ENCODE peak calls at places on chromosomes 1 and 21, in nine cellular contexts. J, S, Q, B, M, H, N, T and G are unnamed samples.
A peak's percentile ranks its signal among the peaks of the same experiment; 100 is the strongest.

GRCh38 chr1:6235302-6235680 is 473 bp downstream of the ICMT start:
- DNase-seq in M (peak; percentile 28), H (peak; percentile 79), Q (no peak), N (no peak), B (peak; percentile 74), S (no peak), T (no peak), J (no peak), G (no peak)

GRCh38 chr1:170929835-170930554 is 5.3 kb upstream of the MROH9 start:
- DNase-seq in H (no peak), T (peak; percentile 73), N (peak; percentile 51), S (peak; percentile 33), M (no peak), J (peak; percentile 48), B (no peak), Q (peak; percentile 84), G (no peak)

GRCh38 chr1:215022723-215023122 is 59.8 kb upstream of the KCNK2 start:
- DNase-seq in Q (no peak), M (no peak), S (no peak), J (peak; percentile 48), T (no peak), H (no peak), B (no peak), N (no peak), G (no peak)

GRCh38 chr1:52662645-52663313 is 29.8 kb downstream of the SHISAL2A start:
- DNase-seq in J (peak; percentile 21), T (peak; percentile 90), N (no peak), B (no peak), S (no peak), H (no peak), M (no peak), Q (peak; percentile 98), G (no peak)

GRCh38 chr1:54404939-54405880 is 984 bp downstream of the SSBP3 start:
- DNase-seq in N (no peak), H (peak; percentile 66), J (no peak), B (peak; percentile 41), S (no peak), T (peak; percentile 71), M (peak; percentile 30), Q (peak; percentile 18), G (peak; percentile 55)

GRCh38 chr1:1430114-1430982 is 5.1 kb upstream of the VWA1 start:
- DNase-seq in S (no peak), J (peak; percentile 32), Q (no peak), N (peak; percentile 46), B (no peak), M (peak; percentile 87), H (peak; percentile 61), T (peak; percentile 90), G (peak; percentile 78)

GRCh38 chr1:112110031-112110430 is 120.6 kb upstream of the KCND3 start:
- DNase-seq in T (no peak), S (no peak), N (peak; percentile 23), J (no peak), Q (no peak), H (no peak), M (peak; percentile 12), B (no peak), G (no peak)

GRCh38 chr1:40944841-40945430 is 34.6 kb upstream of the CTPS1 start:
- DNase-seq in H (no peak), Q (peak; percentile 17), M (peak; percentile 81), J (peak; percentile 57), B (no peak), N (no peak), S (peak; percentile 8), T (no peak), G (no peak)

GRCh38 chr1:151059342-151060240 is at the start of gene CDC42SE1:
- DNase-seq in M (peak; percentile 74), N (peak; percentile 52), H (peak; percentile 89), S (peak; percentile 45), B (peak; percentile 86), T (peak; percentile 93), J (peak; percentile 68), Q (peak; percentile 87), G (peak; percentile 92)

GRCh38 chr1:53145942-53146708 is 3.7 kb upstream of the SLC1A7 start:
- DNase-seq in T (peak; percentile 60), J (peak; percentile 99), M (peak; percentile 85), H (peak; percentile 47), S (peak; percentile 99), N (no peak), B (peak; percentile 49), Q (peak; percentile 99), G (peak; percentile 61)

GRCh38 chr1:156549831-156550230 is 22.5 kb downstream of the IQGAP3 start:
- DNase-seq in B (no peak), M (no peak), H (no peak), T (no peak), N (no peak), J (no peak), S (no peak), Q (no peak), G (no peak)

GRCh38 chr21:28396421-28396820 is 596.3 kb downstream of the LTN1 start:
- DNase-seq in H (no peak), T (no peak), J (no peak), N (no peak), M (no peak), B (no peak), S (no peak), Q (no peak), G (no peak)

GRCh38 chr21:28391938-28392337 is 600.7 kb downstream of the LTN1 start:
- DNase-seq in H (no peak), J (no peak), B (no peak), Q (peak; percentile 14), T (no peak), S (no peak), N (no peak), M (no peak), G (no peak)

GRCh38 chr21:28393279-28393678 is 599.4 kb downstream of the LTN1 start:
- DNase-seq in S (no peak), J (peak; percentile 29), H (peak; percentile 71), M (peak; percentile 81), Q (peak; percentile 29), N (no peak), T (no peak), B (peak; percentile 83), G (peak; percentile 48)

GRCh38 chr21:28397040-28397439 is 595.6 kb downstream of the LTN1 start:
- DNase-seq in B (no peak), H (no peak), M (no peak), Q (no peak), N (no peak), S (no peak), J (no peak), T (no peak), G (no peak)

GRCh38 chr21:28392436-28392835 is 600.2 kb downstream of the LTN1 start:
- DNase-seq in B (no peak), T (no peak), J (no peak), Q (no peak), S (no peak), H (no peak), N (no peak), M (no peak), G (no peak)
- H3K9me3 ChIP-seq in B (no peaks in the 10 kb centered on the region), T (peaks cover 17% of the 10 kb centered on the region), J (peaks cover 5% of the 10 kb centered on the region), Q (no peaks in the 10 kb centered on the region), S (peaks cover 4% of the 10 kb centered on the region), H (no peaks in the 10 kb centered on the region), N (no peaks in the 10 kb centered on the region), M (no peaks in the 10 kb centered on the region), G (no peaks in the 10 kb centered on the region)

GRCh38 chr1:20215716-20216115 is 29.4 kb upstream of the PLA2G2C start:
- DNase-seq in T (no peak), N (no peak), J (no peak), Q (no peak), H (no peak), S (no peak), M (no peak), B (no peak), G (no peak)

GRCh38 chr1:20223106-20223505 is 36.8 kb upstream of the PLA2G2C start:
- DNase-seq in B (no peak), N (no peak), J (no peak), S (no peak), M (no peak), Q (no peak), T (no peak), H (no peak), G (no peak)

GRCh38 chr1:20216574-20216973 is 30.3 kb upstream of the PLA2G2C start:
- DNase-seq in B (peak; percentile 29), S (no peak), N (no peak), H (no peak), Q (peak; percentile 71), J (no peak), M (no peak), T (peak; percentile 66), G (no peak)

GRCh38 chr1:20223659-20224058 is 37.3 kb upstream of the PLA2G2C start:
- DNase-seq in B (no peak), M (no peak), N (no peak), T (peak; percentile 67), J (no peak), Q (no peak), H (no peak), S (no peak), G (no peak)

GRCh38 chr1:20219991-20220390 is 33.7 kb upstream of the PLA2G2C start:
- DNase-seq in H (no peak), S (no peak), N (no peak), J (no peak), T (no peak), B (no peak), M (no peak), Q (no peak), G (no peak)
- H3K9me3 ChIP-seq in H (no peaks in the 10 kb centered on the region), S (no peaks in the 10 kb centered on the region), N (no peaks in the 10 kb centered on the region), J (no peaks in the 10 kb centered on the region), T (no peaks in the 10 kb centered on the region), B (no peaks in the 10 kb centered on the region), M (no peaks in the 10 kb centered on the region), Q (no peaks in the 10 kb centered on the region), G (no peaks in the 10 kb centered on the region)

GRCh38 chr1:23358310-23358709 is 11.3 kb downstream of the ZNF436 start:
- DNase-seq in N (no peak), S (no peak), Q (no peak), M (no peak), T (no peak), B (no peak), H (no peak), J (no peak), G (no peak)

GRCh38 chr1:23366146-23366545 is 3.5 kb downstream of the ZNF436 start:
- DNase-seq in J (no peak), N (no peak), T (no peak), H (no peak), Q (no peak), S (no peak), M (no peak), B (no peak), G (no peak)

GRCh38 chr1:23366598-23366997 is 3.0 kb downstream of the ZNF436 start:
- DNase-seq in T (no peak), H (no peak), J (no peak), B (no peak), S (no peak), M (no peak), N (no peak), Q (peak; percentile 82), G (no peak)

GRCh38 chr1:23357112-23357908 is 12.3 kb downstream of the ZNF436 start:
- DNase-seq in J (no peak), Q (no peak), B (no peak), N (no peak), T (no peak), H (no peak), M (no peak), S (no peak), G (no peak)

GRCh38 chr1:23362218-23362713 is 7.4 kb downstream of the ZNF436 start:
- DNase-seq in N (no peak), M (no peak), Q (no peak), H (no peak), T (no peak), B (no peak), J (no peak), S (no peak), G (no peak)
- H3K9me3 ChIP-seq in N (peaks cover 58% of the 10 kb centered on the region), M (peaks cover 6% of the 10 kb centered on the region), Q (peaks cover 47% of the 10 kb centered on the region), H (peaks cover 58% of the 10 kb centered on the region), T (peaks cover 79% of the 10 kb centered on the region), B (peaks cover 55% of the 10 kb centered on the region), J (peaks cover 51% of the 10 kb centered on the region), S (peaks cover 61% of the 10 kb centered on the region), G (peaks cover 52% of the 10 kb centered on the region)

GRCh38 chr1:185645201-185645640 is 89.0 kb upstream of the HMCN1 start:
- DNase-seq in B (no peak), S (no peak), Q (no peak), N (no peak), T (no peak), J (peak; percentile 39), H (no peak), M (no peak), G (no peak)
- H3K9me3 ChIP-seq in B (no peaks in the 10 kb centered on the region), S (peaks cover 11% of the 10 kb centered on the region), Q (peaks cover 5% of the 10 kb centered on the region), N (no peaks in the 10 kb centered on the region), T (peaks cover 59% of the 10 kb centered on the region), J (peaks cover 5% of the 10 kb centered on the region), H (peaks cover 5% of the 10 kb centered on the region), M (no peaks in the 10 kb centered on the region), G (peaks cover 6% of the 10 kb centered on the region)